ENCODE peak calls at places on chromosomes 7 and 10, in ten cellular contexts. One of them, this sample, is unnamed.

GRCh38 chr7:140360697-140361229 is 37.6 kb downstream of the SLC37A3 start:
- DNase-seq in ELR: no peak
- DNase-seq in T-cell: no peak
- DNase-seq in AG04450: no peak
- DNase-seq in activated CD8-positive, alpha-beta memory T cell treated with anti-CD3 and anti-CD28 coated beads, Interleukin-2, amount 50 U/mL, for 48 hours: no peak
- DNase-seq in aorta: no peak
- DNase-seq in HuH-7.5: no peak
- DNase-seq in Right ventricle myocardium superior: no peak
- DNase-seq in fibroblast of the aortic adventitia: no peak
- DNase-seq in RWPE1: no peak
- DNase-seq in this sample: no peak

GRCh38 chr7:143352506-143353130 is 9.9 kb downstream of the FAM131B start:
- DNase-seq in ELR: no peak
- DNase-seq in T-cell: no peak
- DNase-seq in AG04450: no peak
- DNase-seq in activated CD8-positive, alpha-beta memory T cell treated with anti-CD3 and anti-CD28 coated beads, Interleukin-2, amount 50 U/mL, for 48 hours: no peak
- DNase-seq in aorta: no peak
- DNase-seq in HuH-7.5: no peak
- DNase-seq in Right ventricle myocardium superior: no peak
- DNase-seq in fibroblast of the aortic adventitia: no peak
- DNase-seq in RWPE1: no peak
- DNase-seq in this sample: no peak

GRCh38 chr7:124954766-124955165 is 25.1 kb upstream of the POT1 start:
- DNase-seq in ELR: no peak
- DNase-seq in T-cell: no peak
- DNase-seq in AG04450: no peak
- DNase-seq in activated CD8-positive, alpha-beta memory T cell treated with anti-CD3 and anti-CD28 coated beads, Interleukin-2, amount 50 U/mL, for 48 hours: no peak
- DNase-seq in aorta: no peak
- DNase-seq in HuH-7.5: no peak
- DNase-seq in Right ventricle myocardium superior: no peak
- DNase-seq in fibroblast of the aortic adventitia: peak
- DNase-seq in RWPE1: no peak
- DNase-seq in this sample: no peak

GRCh38 chr10:48533951-48534720 is 70.7 kb downstream of the ARHGAP22 start:
- DNase-seq in ELR: no peak
- DNase-seq in T-cell: no peak
- DNase-seq in AG04450: no peak
- DNase-seq in activated CD8-positive, alpha-beta memory T cell treated with anti-CD3 and anti-CD28 coated beads, Interleukin-2, amount 50 U/mL, for 48 hours: peak
- DNase-seq in aorta: no peak
- DNase-seq in HuH-7.5: no peak
- DNase-seq in Right ventricle myocardium superior: no peak
- DNase-seq in fibroblast of the aortic adventitia: peak
- DNase-seq in RWPE1: no peak
- DNase-seq in this sample: no peak

GRCh38 chr10:84822926-84823325 is 494.5 kb downstream of the CCSER2 start:
- DNase-seq in ELR: no peak
- DNase-seq in T-cell: no peak
- DNase-seq in AG04450: no peak
- DNase-seq in activated CD8-positive, alpha-beta memory T cell treated with anti-CD3 and anti-CD28 coated beads, Interleukin-2, amount 50 U/mL, for 48 hours: no peak
- DNase-seq in aorta: no peak
- DNase-seq in HuH-7.5: no peak
- DNase-seq in Right ventricle myocardium superior: no peak
- DNase-seq in fibroblast of the aortic adventitia: no peak
- DNase-seq in RWPE1: no peak
- DNase-seq in this sample: no peak

GRCh38 chr10:128709975-128710794 is 584.0 kb upstream of the MKI67 start:
- DNase-seq in ELR: no peak
- DNase-seq in T-cell: no peak
- DNase-seq in AG04450: no peak
- DNase-seq in activated CD8-positive, alpha-beta memory T cell treated with anti-CD3 and anti-CD28 coated beads, Interleukin-2, amount 50 U/mL, for 48 hours: no peak
- DNase-seq in aorta: no peak
- DNase-seq in HuH-7.5: no peak
- DNase-seq in Right ventricle myocardium superior: no peak
- DNase-seq in fibroblast of the aortic adventitia: no peak
- DNase-seq in RWPE1: no peak
- DNase-seq in this sample: no peak

GRCh38 chr7:116327751-116328150 is 117.4 kb downstream of the TES start:
- DNase-seq in ELR: peak
- DNase-seq in T-cell: no peak
- DNase-seq in AG04450: peak
- DNase-seq in activated CD8-positive, alpha-beta memory T cell treated with anti-CD3 and anti-CD28 coated beads, Interleukin-2, amount 50 U/mL, for 48 hours: no peak
- DNase-seq in aorta: no peak
- DNase-seq in HuH-7.5: no peak
- DNase-seq in Right ventricle myocardium superior: no peak
- DNase-seq in fibroblast of the aortic adventitia: peak
- DNase-seq in RWPE1: no peak
- DNase-seq in this sample: no peak

GRCh38 chr7:36159618-36160017 is 6.6 kb downstream of the EEPD1 start:
- DNase-seq in ELR: no peak
- DNase-seq in T-cell: no peak
- DNase-seq in AG04450: no peak
- DNase-seq in activated CD8-positive, alpha-beta memory T cell treated with anti-CD3 and anti-CD28 coated beads, Interleukin-2, amount 50 U/mL, for 48 hours: no peak
- DNase-seq in aorta: no peak
- DNase-seq in HuH-7.5: no peak
- DNase-seq in Right ventricle myocardium superior: no peak
- DNase-seq in fibroblast of the aortic adventitia: no peak
- DNase-seq in RWPE1: no peak
- DNase-seq in this sample: no peak

GRCh38 chr10:29702288-29703164 is 67.8 kb upstream of the SVIL start:
- DNase-seq in ELR: no peak
- DNase-seq in T-cell: no peak
- DNase-seq in AG04450: no peak
- DNase-seq in activated CD8-positive, alpha-beta memory T cell treated with anti-CD3 and anti-CD28 coated beads, Interleukin-2, amount 50 U/mL, for 48 hours: no peak
- DNase-seq in aorta: no peak
- DNase-seq in HuH-7.5: no peak
- DNase-seq in Right ventricle myocardium superior: no peak
- DNase-seq in fibroblast of the aortic adventitia: peak
- DNase-seq in RWPE1: no peak
- DNase-seq in this sample: no peak

GRCh38 chr10:3312403-3312802 is 139.8 kb upstream of the PITRM1 start:
- DNase-seq in ELR: no peak
- DNase-seq in T-cell: no peak
- DNase-seq in AG04450: no peak
- DNase-seq in activated CD8-positive, alpha-beta memory T cell treated with anti-CD3 and anti-CD28 coated beads, Interleukin-2, amount 50 U/mL, for 48 hours: no peak
- DNase-seq in aorta: no peak
- DNase-seq in HuH-7.5: no peak
- DNase-seq in Right ventricle myocardium superior: no peak
- DNase-seq in fibroblast of the aortic adventitia: no peak
- DNase-seq in RWPE1: no peak
- DNase-seq in this sample: no peak

GRCh38 chr7:140726304-140726703 is 29.8 kb downstream of the NDUFB2 start:
- DNase-seq in ELR: peak
- DNase-seq in T-cell: no peak
- DNase-seq in AG04450: no peak
- DNase-seq in activated CD8-positive, alpha-beta memory T cell treated with anti-CD3 and anti-CD28 coated beads, Interleukin-2, amount 50 U/mL, for 48 hours: no peak
- DNase-seq in aorta: no peak
- DNase-seq in HuH-7.5: no peak
- DNase-seq in Right ventricle myocardium superior: no peak
- DNase-seq in fibroblast of the aortic adventitia: peak
- DNase-seq in RWPE1: no peak
- DNase-seq in this sample: no peak